ENCODE peak calls at places on chromosomes 5 and 9, in four cellular contexts. One of them, this sample, is unnamed.

GRCh38 chr9:90261698-90262097 is 380.9 kb downstream of the DIRAS2 start:
- DNase-seq in fibroblast of lung: no peak
- DNase-seq in IMR-90: no peak
- DNase-seq in neural progenitor cell: no peak
- DNase-seq in this sample: no peak

GRCh38 chr9:5489630-5490484 is 20.5 kb upstream of the PDCD1LG2 start:
- DNase-seq in fibroblast of lung: no peak
- DNase-seq in IMR-90: no peak
- DNase-seq in neural progenitor cell: no peak
- DNase-seq in this sample: no peak

GRCh38 chr5:159003045-159004030 is 96.4 kb downstream of the EBF1 start:
- DNase-seq in fibroblast of lung: peak; percentile 89
- DNase-seq in IMR-90: peak; percentile 37
- DNase-seq in neural progenitor cell: no peak
- DNase-seq in this sample: no peak

GRCh38 chr9:36100532-36100931 is 36.0 kb upstream of the GLIPR2 start:
- DNase-seq in fibroblast of lung: no peak
- DNase-seq in IMR-90: peak; percentile 52
- DNase-seq in neural progenitor cell: peak; percentile 49
- DNase-seq in this sample: no peak

GRCh38 chr5:109416882-109417281 is 7.1 kb upstream of the PJA2 start:
- DNase-seq in fibroblast of lung: no peak
- DNase-seq in IMR-90: no peak
- DNase-seq in neural progenitor cell: no peak
- DNase-seq in this sample: no peak

GRCh38 chr5:179558912-179559279 is 8.5 kb downstream of the RUFY1 start:
- DNase-seq in fibroblast of lung: peak; percentile 43
- DNase-seq in IMR-90: peak; percentile 10
- DNase-seq in neural progenitor cell: peak; percentile 79
- DNase-seq in this sample: peak; percentile 66

GRCh38 chr9:107810493-107810931 is 320.9 kb upstream of the KLF4 start:
- DNase-seq in fibroblast of lung: no peak
- DNase-seq in IMR-90: peak; percentile 25
- DNase-seq in neural progenitor cell: no peak
- DNase-seq in this sample: no peak

GRCh38 chr9:104748359-104749031 is 1.0 kb downstream of the NIPSNAP3A start:
- DNase-seq in fibroblast of lung: peak; percentile 42
- DNase-seq in IMR-90: peak; percentile 13
- DNase-seq in neural progenitor cell: no peak
- DNase-seq in this sample: no peak

GRCh38 chr5:17805426-17805825 is 171.2 kb downstream of the TAF11L14 start:
- DNase-seq in fibroblast of lung: no peak
- DNase-seq in IMR-90: peak; percentile 31
- DNase-seq in neural progenitor cell: no peak
- DNase-seq in this sample: peak; percentile 22

GRCh38 chr9:34611811-34612787 is at the start of gene RPP25L:
- DNase-seq in fibroblast of lung: peak; percentile 77
- DNase-seq in IMR-90: peak; percentile 78
- DNase-seq in neural progenitor cell: peak; percentile 95
- DNase-seq in this sample: peak; percentile 96

GRCh38 chr5:94409440-94409839 is 209.0 kb downstream of the KIAA0825 start:
- DNase-seq in fibroblast of lung: no peak
- DNase-seq in IMR-90: no peak
- DNase-seq in neural progenitor cell: no peak
- DNase-seq in this sample: no peak

GRCh38 chr9:123872710-123873109 is 57.2 kb downstream of the DENND1A start:
- DNase-seq in fibroblast of lung: no peak
- DNase-seq in IMR-90: no peak
- DNase-seq in neural progenitor cell: peak; percentile 62
- DNase-seq in this sample: no peak

GRCh38 chr9:137804908-137805356 is 72.7 kb upstream of the CACNA1B start:
- DNase-seq in fibroblast of lung: peak; percentile 6
- DNase-seq in IMR-90: peak; percentile 47
- DNase-seq in neural progenitor cell: no peak
- DNase-seq in this sample: no peak

GRCh38 chr9:35085078-35085477 is 5.3 kb upstream of the FANCG start:
- DNase-seq in fibroblast of lung: no peak
- DNase-seq in IMR-90: no peak
- DNase-seq in neural progenitor cell: no peak
- DNase-seq in this sample: no peak

GRCh38 chr9:2403701-2404100 is 217.9 kb upstream of the VLDLR start:
- DNase-seq in fibroblast of lung: peak; percentile 53
- DNase-seq in IMR-90: no peak
- DNase-seq in neural progenitor cell: no peak
- DNase-seq in this sample: peak; percentile 22

GRCh38 chr9:130991227-130992058 is 17.5 kb upstream of the LAMC3 start:
- DNase-seq in fibroblast of lung: no peak
- DNase-seq in IMR-90: no peak
- DNase-seq in neural progenitor cell: no peak
- DNase-seq in this sample: no peak

GRCh38 chr9:137281345-137282116 is 4.0 kb downstream of the TOR4A start:
- DNase-seq in fibroblast of lung: no peak
- DNase-seq in IMR-90: no peak
- DNase-seq in neural progenitor cell: peak; percentile 64
- DNase-seq in this sample: no peak

GRCh38 chr9:34991833-34992375 is 2.4 kb downstream of the DNAJB5 start:
- DNase-seq in fibroblast of lung: no peak
- DNase-seq in IMR-90: no peak
- DNase-seq in neural progenitor cell: peak; percentile 38
- DNase-seq in this sample: peak; percentile 16

GRCh38 chr5:141491323-141492167 is 2.7 kb downstream of the PCDHGC5 start:
- DNase-seq in fibroblast of lung: no peak
- DNase-seq in IMR-90: no peak
- DNase-seq in neural progenitor cell: peak; percentile 37
- DNase-seq in this sample: no peak

GRCh38 chr5:40569549-40570270 is 110.0 kb upstream of the PTGER4 start:
- DNase-seq in fibroblast of lung: peak; percentile 56
- DNase-seq in IMR-90: peak; percentile 26
- DNase-seq in neural progenitor cell: no peak
- DNase-seq in this sample: no peak

GRCh38 chr9:16775330-16775729 is 95.1 kb downstream of the BNC2 start:
- DNase-seq in fibroblast of lung: no peak
- DNase-seq in IMR-90: no peak
- DNase-seq in neural progenitor cell: no peak
- DNase-seq in this sample: no peak

GRCh38 chr5:123819401-123819800 is 307.4 kb downstream of the CSNK1G3 start:
- DNase-seq in fibroblast of lung: peak; percentile 41
- DNase-seq in IMR-90: peak; percentile 43
- DNase-seq in neural progenitor cell: no peak
- DNase-seq in this sample: peak; percentile 24

GRCh38 chr9:81621111-81621510 is 68.2 kb downstream of the TLE1 start:
- DNase-seq in fibroblast of lung: no peak
- DNase-seq in IMR-90: no peak
- DNase-seq in neural progenitor cell: peak; percentile 61
- DNase-seq in this sample: no peak

GRCh38 chr9:127570533-127571111 is 41.5 kb upstream of the STXBP1 start:
- DNase-seq in fibroblast of lung: no peak
- DNase-seq in IMR-90: no peak
- DNase-seq in neural progenitor cell: no peak
- DNase-seq in this sample: peak; percentile 73

GRCh38 chr9:100427366-100428263 is 672 bp downstream of the MSANTD3 start:
- DNase-seq in fibroblast of lung: peak; percentile 70
- DNase-seq in IMR-90: peak; percentile 70
- DNase-seq in neural progenitor cell: peak; percentile 82
- DNase-seq in this sample: peak; percentile 52

GRCh38 chr9:130542457-130543228 is 36.7 kb upstream of the FUBP3 start:
- DNase-seq in fibroblast of lung: peak; percentile 33
- DNase-seq in IMR-90: no peak
- DNase-seq in neural progenitor cell: no peak
- DNase-seq in this sample: no peak

GRCh38 chr9:96133296-96134010 is 168.5 kb downstream of the HSD17B3 start:
- DNase-seq in fibroblast of lung: peak; percentile 56
- DNase-seq in IMR-90: no peak
- DNase-seq in neural progenitor cell: no peak
- DNase-seq in this sample: no peak

GRCh38 chr5:170467000-170467707 is 36.7 kb upstream of the KCNIP1 start:
- DNase-seq in fibroblast of lung: peak; percentile 81
- DNase-seq in IMR-90: peak; percentile 90
- DNase-seq in neural progenitor cell: no peak
- DNase-seq in this sample: peak; percentile 94

GRCh38 chr9:16458696-16459420 is 411.6 kb downstream of the BNC2 start:
- DNase-seq in fibroblast of lung: peak; percentile 62
- DNase-seq in IMR-90: peak; percentile 76
- DNase-seq in neural progenitor cell: no peak
- DNase-seq in this sample: peak; percentile 17

GRCh38 chr5:84578226-84578625 is 193.5 kb upstream of the EDIL3 start:
- DNase-seq in fibroblast of lung: no peak
- DNase-seq in IMR-90: no peak
- DNase-seq in neural progenitor cell: no peak
- DNase-seq in this sample: no peak

GRCh38 chr5:95760291-95761191 is 29.4 kb downstream of the RHOBTB3 start:
- DNase-seq in fibroblast of lung: peak; percentile 92
- DNase-seq in IMR-90: peak; percentile 99
- DNase-seq in neural progenitor cell: no peak
- DNase-seq in this sample: no peak
- H3K9ac ChIP-seq in fibroblast of lung: peak overlapping the region; percentile 20
- H3K9ac ChIP-seq in IMR-90: peak overlapping the region; percentile 24
- H3K9ac ChIP-seq in neural progenitor cell: no peak overlapping the region
- H3K9ac ChIP-seq in this sample: no peak overlapping the region

GRCh38 chr5:169177431-169177694 is 123.6 kb downstream of the SLIT3 start:
- DNase-seq in fibroblast of lung: no peak
- DNase-seq in IMR-90: no peak
- DNase-seq in neural progenitor cell: no peak
- DNase-seq in this sample: no peak
- H3K4me3 ChIP-seq in fibroblast of lung: no peak overlapping the region
- H3K4me3 ChIP-seq in IMR-90: no peak overlapping the region
- H3K4me3 ChIP-seq in neural progenitor cell: no peak overlapping the region
- H3K4me3 ChIP-seq in this sample: no peak overlapping the region

GRCh38 chr9:114383866-114384231 is 3.9 kb downstream of the AKNA start:
- DNase-seq in fibroblast of lung: no peak
- DNase-seq in IMR-90: no peak
- DNase-seq in neural progenitor cell: no peak
- DNase-seq in this sample: no peak
- H3K9ac ChIP-seq in fibroblast of lung: no peak overlapping the region
- H3K9ac ChIP-seq in IMR-90: peak overlapping the region; percentile 12
- H3K9ac ChIP-seq in neural progenitor cell: no peak overlapping the region
- H3K9ac ChIP-seq in this sample: no peak overlapping the region

DNA sequence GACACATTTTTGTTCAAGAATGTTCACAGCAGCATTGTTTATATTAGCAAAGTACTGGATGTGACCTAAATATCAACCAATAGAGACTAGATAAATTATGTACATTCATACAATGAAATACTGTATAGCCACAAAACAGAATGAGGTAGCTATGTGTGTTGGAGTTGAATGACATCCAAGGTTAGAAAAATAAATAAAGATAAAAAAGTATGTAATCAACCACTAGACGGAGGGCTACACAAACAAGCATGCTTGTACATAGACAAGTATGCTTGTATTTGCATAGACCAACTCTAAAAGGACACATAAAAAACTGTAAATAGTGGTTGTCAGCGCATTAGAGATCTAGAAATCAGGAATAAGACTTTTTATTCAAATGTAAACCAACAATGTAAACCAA is 3.0 kb downstream of the FEM1C start:
- DNase-seq in fibroblast of lung: peak; percentile 52
- DNase-seq in IMR-90: peak; percentile 15
- DNase-seq in neural progenitor cell: no peak
- DNase-seq in this sample: no peak
- H3K4me3 ChIP-seq in fibroblast of lung: peak overlapping the region; percentile 97
- H3K4me3 ChIP-seq in IMR-90: peak overlapping the region; percentile 86
- H3K4me3 ChIP-seq in neural progenitor cell: peak overlapping the region; percentile 71
- H3K4me3 ChIP-seq in this sample: no peak overlapping the region

DNA sequence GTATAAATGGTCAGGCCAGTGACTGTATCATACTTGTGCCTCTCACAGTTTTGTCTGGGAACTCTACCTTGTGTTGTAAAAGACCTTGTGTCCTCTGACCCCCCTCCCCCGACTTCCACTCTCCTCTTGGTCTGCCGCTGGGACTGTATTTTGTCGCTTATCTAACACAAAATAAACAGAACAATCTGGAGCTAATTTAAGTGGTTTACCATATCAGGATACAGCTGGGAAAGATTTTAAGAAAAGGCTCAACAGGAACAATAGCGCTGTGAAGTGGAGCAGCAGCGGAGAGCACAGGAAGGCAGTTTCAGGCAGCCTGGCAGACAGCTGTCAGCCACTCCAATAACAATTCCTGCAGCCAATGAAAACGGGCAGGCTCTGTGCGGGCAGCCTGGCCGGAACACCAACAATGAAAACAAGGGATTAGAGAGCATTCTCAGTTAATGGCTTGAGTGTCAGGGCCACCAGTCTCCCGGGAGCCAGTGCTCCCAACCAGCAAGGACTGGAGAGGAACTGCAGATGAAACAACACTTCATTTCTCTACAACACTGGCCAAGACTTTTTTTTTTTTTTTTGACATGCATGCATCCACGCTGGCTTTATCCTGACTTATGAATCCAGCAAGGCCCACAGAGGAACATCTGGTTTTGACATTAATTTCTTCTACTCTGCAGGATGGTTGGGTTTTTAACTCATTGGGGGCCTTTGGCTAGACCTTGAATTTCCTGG is 76.8 kb downstream of the ARSB start:
- DNase-seq in fibroblast of lung: peak; percentile 86
- DNase-seq in IMR-90: peak; percentile 91
- DNase-seq in neural progenitor cell: peak; percentile 84
- DNase-seq in this sample: no peak
- H3K9ac ChIP-seq in fibroblast of lung: no peak overlapping the region
- H3K9ac ChIP-seq in IMR-90: peak overlapping the region; percentile 53
- H3K9ac ChIP-seq in neural progenitor cell: no peak overlapping the region
- H3K9ac ChIP-seq in this sample: no peak overlapping the region

GRCh38 chr9:3507395-3508077 is 18.3 kb downstream of the RFX3 start:
- DNase-seq in fibroblast of lung: no peak
- DNase-seq in IMR-90: no peak
- DNase-seq in neural progenitor cell: no peak
- DNase-seq in this sample: no peak
- H3K4me3 ChIP-seq in fibroblast of lung: no peak overlapping the region
- H3K4me3 ChIP-seq in IMR-90: no peak overlapping the region
- H3K4me3 ChIP-seq in neural progenitor cell: no peak overlapping the region
- H3K4me3 ChIP-seq in this sample: no peak overlapping the region

GRCh38 chr5:120624021-120624563 is 160.0 kb downstream of the PRR16 start:
- DNase-seq in fibroblast of lung: peak; percentile 51
- DNase-seq in IMR-90: peak; percentile 73
- DNase-seq in neural progenitor cell: no peak
- DNase-seq in this sample: no peak
- H3K9ac ChIP-seq in fibroblast of lung: no peak overlapping the region
- H3K9ac ChIP-seq in IMR-90: peak overlapping the region; percentile 64
- H3K9ac ChIP-seq in neural progenitor cell: no peak overlapping the region
- H3K9ac ChIP-seq in this sample: no peak overlapping the region

DNA sequence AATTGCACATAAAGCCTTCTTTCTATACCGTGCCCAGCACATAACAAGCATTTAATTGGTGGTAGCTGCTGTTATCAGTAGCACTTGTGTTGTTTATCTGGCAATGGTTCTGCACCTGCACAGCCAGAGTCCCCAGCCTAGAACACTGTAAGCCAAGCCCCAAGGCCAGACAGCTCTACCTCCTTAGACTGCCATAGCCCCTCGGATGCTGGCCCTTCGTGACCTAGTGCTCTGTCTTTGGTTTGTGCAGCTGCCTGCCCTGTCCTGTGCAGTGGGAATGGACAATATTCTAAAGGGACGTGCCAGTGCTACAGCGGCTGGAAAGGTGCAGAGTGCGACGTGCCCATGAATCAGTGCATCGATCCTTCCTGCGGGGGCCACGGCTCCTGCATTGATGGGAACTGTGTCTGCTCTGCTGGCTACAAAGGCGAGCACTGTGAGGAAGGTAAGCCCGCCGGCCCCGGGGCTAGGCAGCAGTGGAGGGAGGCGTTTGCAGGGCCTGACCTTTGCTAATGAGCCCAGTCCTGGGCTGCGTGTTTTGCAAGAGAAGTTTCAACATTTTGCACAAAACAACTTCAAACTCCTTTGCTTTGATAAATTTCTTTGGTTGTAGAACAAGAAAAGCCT is 173.3 kb upstream of the WWC1 start:
- DNase-seq in fibroblast of lung: no peak
- DNase-seq in IMR-90: no peak
- DNase-seq in neural progenitor cell: peak; percentile 65
- DNase-seq in this sample: no peak
- H3K4me3 ChIP-seq in fibroblast of lung: no peak overlapping the region
- H3K4me3 ChIP-seq in IMR-90: no peak overlapping the region
- H3K4me3 ChIP-seq in neural progenitor cell: peak overlapping the region; percentile 12
- H3K4me3 ChIP-seq in this sample: no peak overlapping the region

This sample was measured in trophoblast cell.